ENCODE peak calls at places on chromosomes 13 and 19, in five cellular contexts. D is tibial nerve, Z is IMR-90, Y is heart left ventricle, L is HCT116. J is an unnamed sample.

GRCh38 chr19:52190679-52191293 is 934 bp downstream of the PPP2R1A start:
- DNase-seq in L (no peak), Z (peak; percentile 46), Y (peak; percentile 67), D (no peak), J (no peak)

GRCh38 chr13:32471187-32471922 is 43.4 kb upstream of the N4BP2L1 start:
- DNase-seq in D (no peak), L (no peak), Z (peak; percentile 67), Y (no peak), J (peak; percentile 74)

GRCh38 chr19:30393729-30394480 is 21.7 kb downstream of the ZNF536 start:
- DNase-seq in D (no peak), Z (no peak), Y (no peak), L (no peak), J (no peak)

GRCh38 chr13:107476068-107476467 is 739.3 kb downstream of the LIG4 start:
- DNase-seq in Y (no peak), Z (peak; percentile 62), L (no peak), D (no peak), J (no peak)

GRCh38 chr13:94710081-94710809 is 2.1 kb downstream of the SOX21 start:
- DNase-seq in L (no peak), Z (no peak), Y (no peak), D (no peak), J (peak; percentile 39)

GRCh38 chr13:107124129-107124718 is 556.3 kb upstream of the ARGLU1 start:
- DNase-seq in Z (peak; percentile 36), L (no peak), D (no peak), Y (no peak), J (no peak)

GRCh38 chr13:44136693-44137268 is 236.8 kb upstream of the SERP2 start:
- DNase-seq in Y (no peak), Z (no peak), D (no peak), L (no peak), J (no peak)

GRCh38 chr19:29381353-29382203 is 144.2 kb upstream of the VSTM2B start:
- DNase-seq in D (no peak), Y (no peak), Z (no peak), L (no peak), J (no peak)

GRCh38 chr13:45331981-45332830 is 8.8 kb downstream of the TPT1 start:
- DNase-seq in L (peak; percentile 85), D (no peak), Z (peak; percentile 88), Y (no peak), J (peak; percentile 32)

GRCh38 chr19:45442927-45443461 is 19.3 kb upstream of the ERCC1 start:
- DNase-seq in Z (peak; percentile 59), L (no peak), Y (no peak), D (peak; percentile 48), J (peak; percentile 94)

GRCh38 chr13:20939662-20940061 is 37.1 kb upstream of the XPO4 start:
- DNase-seq in L (no peak), Z (no peak), D (no peak), Y (no peak), J (no peak)

GRCh38 chr19:54341295-54341694 is 2.3 kb upstream of the LILRA4 start:
- DNase-seq in Y (no peak), Z (no peak), D (no peak), L (no peak), J (no peak)

GRCh38 chr19:14674764-14675163 is at the start of gene ADGRE3:
- DNase-seq in Y (no peak), Z (no peak), L (no peak), D (no peak), J (no peak)

GRCh38 chr19:39599116-39599515 is 3.2 kb upstream of the LGALS13 start:
- DNase-seq in Y (no peak), L (no peak), D (no peak), Z (peak; percentile 27), J (peak; percentile 31)

GRCh38 chr13:42152495-42152894 is 104.0 kb downstream of the DGKH start:
- DNase-seq in D (no peak), Z (no peak), Y (no peak), L (no peak), J (no peak)

GRCh38 chr19:56086671-56087430 is 34.2 kb downstream of the ZNF787 start:
- DNase-seq in L (no peak), Z (no peak), D (no peak), Y (no peak), J (no peak)

GRCh38 chr19:30105723-30106122 is 163.7 kb downstream of the URI1 start:
- DNase-seq in L (no peak), Z (no peak), Y (peak; percentile 14), D (no peak), J (no peak)

GRCh38 chr13:50468849-50469669 is 374.4 kb downstream of the DLEU7 start:
- DNase-seq in Y (no peak), D (no peak), L (no peak), Z (no peak), J (no peak)

GRCh38 chr19:10189631-10190425 is 4.9 kb downstream of the DNMT1 start:
- DNase-seq in Y (no peak), Z (peak; percentile 38), D (no peak), L (no peak), J (no peak)

GRCh38 chr13:50916701-50917184 is 7.2 kb downstream of the RNASEH2B start:
- DNase-seq in L (no peak), D (no peak), Y (no peak), Z (no peak), J (peak; percentile 14)

GRCh38 chr19:17266589-17266974 is 661 bp upstream of the BABAM1 start:
- DNase-seq in D (no peak), Z (no peak), L (no peak), Y (no peak), J (no peak)

GRCh38 chr13:62537593-62537992 is 1121.9 kb upstream of the PCDH20 start:
- DNase-seq in L (no peak), D (no peak), Y (no peak), Z (no peak), J (no peak)

GRCh38 chr13:28049880-28050871 is 50.2 kb downstream of the FLT3 start:
- DNase-seq in Z (no peak), L (no peak), D (no peak), Y (no peak), J (no peak)

GRCh38 chr13:96053003-96053703 is at the start of gene UGGT2:
- DNase-seq in Z (peak; percentile 94), D (peak; percentile 87), Y (peak; percentile 98), L (peak; percentile 91), J (peak; percentile 91)

GRCh38 chr13:113887700-113888201 is 23.9 kb upstream of the GAS6 start:
- DNase-seq in Y (no peak), Z (no peak), D (no peak), L (no peak), J (no peak)

GRCh38 chr13:99658266-99658991 is 157.2 kb downstream of the TM9SF2 start:
- DNase-seq in L (no peak), D (peak; percentile 27), Y (peak; percentile 77), Z (peak; percentile 25), J (peak; percentile 40)

GRCh38 chr13:106471957-106472543 is 63.4 kb downstream of the EFNB2 start:
- DNase-seq in L (peak; percentile 95), D (no peak), Z (peak; percentile 91), Y (no peak), J (no peak)

GRCh38 chr13:23510544-23510916 is 59.7 kb upstream of the TNFRSF19 start:
- DNase-seq in D (no peak), Y (no peak), L (no peak), Z (no peak), J (no peak)

GRCh38 chr13:109867766-109868165 is 81.4 kb upstream of the IRS2 start:
- DNase-seq in Z (no peak), D (no peak), L (no peak), Y (no peak), J (no peak)

GRCh38 chr19:33938821-33939220 is 142.2 kb downstream of the KCTD15 start:
- DNase-seq in Y (no peak), L (no peak), Z (no peak), D (no peak), J (no peak)
- TF ChIP-seq POLR2A in Y (no peak), L (no peak), Z (no peak), D (no peak), J (no peak)

GRCh38 chr19:41309225-41310030 is 544 bp upstream of the CCDC97 start:
- DNase-seq in D (no peak), Y (no peak), Z (no peak), L (no peak), J (peak; percentile 65)

GRCh38 chr19:41307954-41308449 is 2.0 kb upstream of the CCDC97 start:
- DNase-seq in Z (no peak), Y (no peak), L (no peak), D (no peak), J (no peak)

GRCh38 chr19:41307090-41307875 is 2.7 kb upstream of the CCDC97 start:
- DNase-seq in D (no peak), Z (no peak), Y (no peak), L (no peak), J (no peak)

GRCh38 chr19:41310031-41310831 is at the start of gene CCDC97:
- DNase-seq in L (peak; percentile 75), D (peak; percentile 70), Y (peak; percentile 95), Z (peak; percentile 85), J (peak; percentile 96)

GRCh38 chr19:41308450-41309224 is 1.3 kb upstream of the CCDC97 start:
- DNase-seq in Y (peak; percentile 95), D (peak; percentile 99), Z (peak; percentile 86), L (peak; percentile 73), J (peak; percentile 92)
- TF ChIP-seq POLR2A in Y (no peak), D (no peak), Z (no peak), L (no peak), J (no peak)

GRCh38 chr19:1205114-1206062 is at the start of gene STK11:
- DNase-seq in L (peak; percentile 89), Y (peak; percentile 100), D (peak; percentile 98), Z (peak; percentile 94), J (peak; percentile 99)
- TF ChIP-seq POLR2A in L (no peak), Y (peak; percentile 77), D (peak; percentile 59), Z (peak; percentile 74), J (peak; percentile 70)

GRCh38 chr19:12092065-12092867 is 27.7 kb downstream of the ZNF844 start:
- DNase-seq in Y (peak; percentile 94), Z (peak; percentile 86), L (no peak), D (peak; percentile 44), J (peak; percentile 92)
- TF ChIP-seq POLR2A in Y (peak; percentile 63), Z (no peak), L (no peak), D (no peak), J (peak; percentile 87)

DNA sequence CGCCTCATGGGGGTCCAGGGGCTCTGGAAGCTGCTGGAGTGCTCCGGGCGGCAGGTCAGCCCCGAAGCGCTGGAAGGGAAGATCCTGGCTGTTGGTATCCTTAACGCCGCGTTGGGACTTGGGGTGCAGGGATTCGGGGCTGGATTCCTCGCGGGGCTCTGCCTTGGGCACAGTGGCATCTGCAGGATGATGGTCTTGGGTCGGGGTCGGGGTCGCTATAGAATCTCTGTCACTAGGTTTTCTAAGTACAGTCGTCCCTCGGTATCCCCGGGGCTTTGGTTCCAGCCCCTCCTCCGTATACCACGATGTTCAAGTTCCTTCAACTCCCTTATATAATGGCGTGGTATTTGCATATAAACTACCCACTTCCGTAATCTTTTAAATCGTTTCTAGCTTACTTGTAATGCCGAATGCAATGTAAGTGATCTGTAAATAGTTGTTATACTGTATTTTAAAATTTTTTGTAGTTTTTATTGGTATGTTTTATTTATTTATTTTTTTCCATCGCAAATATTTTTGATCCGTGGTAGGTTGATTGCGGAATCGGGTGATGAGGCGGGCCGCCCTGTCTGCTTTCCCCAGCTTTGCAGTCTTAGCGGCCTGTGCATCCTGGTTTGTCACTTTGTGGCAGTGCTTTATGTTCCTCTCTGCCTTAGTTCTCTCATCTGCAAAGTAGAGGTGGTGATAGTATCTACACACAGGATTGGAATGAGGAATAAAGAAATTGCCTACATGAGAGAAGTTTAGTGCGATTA is 606 bp downstream of the ERCC5 start:
- DNase-seq in L (peak; percentile 8), Z (peak; percentile 30), Y (no peak), D (no peak), J (peak; percentile 77)
- TF ChIP-seq POLR2A in L (no peak), Z (no peak), Y (no peak), D (no peak), J (no peak)

GRCh38 chr19:1652471-1653299 is at the start of gene TCF3:
- DNase-seq in Z (peak; percentile 99), Y (peak; percentile 99), D (peak; percentile 98), L (peak; percentile 99), J (peak; percentile 99)
- TF ChIP-seq POLR2A in Z (no peak), Y (peak; percentile 56), D (no peak), L (no peak), J (peak; percentile 72)